ENCODE peak calls at places on chromosomes 12 and 14, in seven cellular contexts. One of them, this sample, is unnamed.

GRCh38 chr12:47832263-47832933 is 12.7 kb upstream of the HDAC7 start:
- DNase-seq in cardiac fibroblast: peak
- DNase-seq in MM.1S: no peak
- DNase-seq in stimulated activated CD8-positive, alpha-beta memory T cell treated with anti-CD3 and anti-CD28 coated beads, Interleukin-7, amount 100 ng/mL, for 4 hours: no peak
- DNase-seq in GM20000: peak
- DNase-seq in GM03348: no peak
- DNase-seq in cerebellar cortex: no peak
- DNase-seq in this sample: no peak

GRCh38 chr14:82905762-82906161 is 1372.1 kb upstream of the SEL1L start:
- DNase-seq in cardiac fibroblast: no peak
- DNase-seq in MM.1S: no peak
- DNase-seq in stimulated activated CD8-positive, alpha-beta memory T cell treated with anti-CD3 and anti-CD28 coated beads, Interleukin-7, amount 100 ng/mL, for 4 hours: no peak
- DNase-seq in GM20000: no peak
- DNase-seq in GM03348: no peak
- DNase-seq in cerebellar cortex: no peak
- DNase-seq in this sample: no peak

GRCh38 chr14:89221109-89221508 is 195.9 kb downstream of the FOXN3 start:
- DNase-seq in cardiac fibroblast: peak
- DNase-seq in MM.1S: no peak
- DNase-seq in stimulated activated CD8-positive, alpha-beta memory T cell treated with anti-CD3 and anti-CD28 coated beads, Interleukin-7, amount 100 ng/mL, for 4 hours: no peak
- DNase-seq in GM20000: no peak
- DNase-seq in GM03348: peak
- DNase-seq in cerebellar cortex: peak
- DNase-seq in this sample: no peak

GRCh38 chr12:116556964-116557706 is 2.0 kb upstream of the MAP1LC3B2 start:
- DNase-seq in cardiac fibroblast: no peak
- DNase-seq in MM.1S: no peak
- DNase-seq in stimulated activated CD8-positive, alpha-beta memory T cell treated with anti-CD3 and anti-CD28 coated beads, Interleukin-7, amount 100 ng/mL, for 4 hours: no peak
- DNase-seq in GM20000: no peak
- DNase-seq in GM03348: peak
- DNase-seq in cerebellar cortex: no peak
- DNase-seq in this sample: no peak

GRCh38 chr14:103136388-103137271 is 13.4 kb downstream of the TNFAIP2 start:
- DNase-seq in cardiac fibroblast: peak
- DNase-seq in MM.1S: no peak
- DNase-seq in stimulated activated CD8-positive, alpha-beta memory T cell treated with anti-CD3 and anti-CD28 coated beads, Interleukin-7, amount 100 ng/mL, for 4 hours: no peak
- DNase-seq in GM20000: no peak
- DNase-seq in GM03348: peak
- DNase-seq in cerebellar cortex: no peak
- DNase-seq in this sample: no peak

GRCh38 chr14:83874662-83875061 is 1655.3 kb upstream of the FLRT2 start:
- DNase-seq in cardiac fibroblast: no peak
- DNase-seq in MM.1S: no peak
- DNase-seq in stimulated activated CD8-positive, alpha-beta memory T cell treated with anti-CD3 and anti-CD28 coated beads, Interleukin-7, amount 100 ng/mL, for 4 hours: no peak
- DNase-seq in GM20000: no peak
- DNase-seq in GM03348: no peak
- DNase-seq in cerebellar cortex: no peak
- DNase-seq in this sample: no peak

GRCh38 chr12:27922591-27923139 is 49.9 kb downstream of the PTHLH start:
- DNase-seq in cardiac fibroblast: peak
- DNase-seq in MM.1S: no peak
- DNase-seq in stimulated activated CD8-positive, alpha-beta memory T cell treated with anti-CD3 and anti-CD28 coated beads, Interleukin-7, amount 100 ng/mL, for 4 hours: no peak
- DNase-seq in GM20000: no peak
- DNase-seq in GM03348: peak
- DNase-seq in cerebellar cortex: peak
- DNase-seq in this sample: no peak

GRCh38 chr12:1842183-1842904 is 22.0 kb downstream of the LRTM2 start:
- DNase-seq in cardiac fibroblast: no peak
- DNase-seq in MM.1S: no peak
- DNase-seq in stimulated activated CD8-positive, alpha-beta memory T cell treated with anti-CD3 and anti-CD28 coated beads, Interleukin-7, amount 100 ng/mL, for 4 hours: no peak
- DNase-seq in GM20000: no peak
- DNase-seq in GM03348: no peak
- DNase-seq in cerebellar cortex: no peak
- DNase-seq in this sample: peak

GRCh38 chr12:59388694-59389093 is 207.1 kb upstream of the SLC16A7 start:
- DNase-seq in cardiac fibroblast: no peak
- DNase-seq in MM.1S: no peak
- DNase-seq in stimulated activated CD8-positive, alpha-beta memory T cell treated with anti-CD3 and anti-CD28 coated beads, Interleukin-7, amount 100 ng/mL, for 4 hours: no peak
- DNase-seq in GM20000: no peak
- DNase-seq in GM03348: no peak
- DNase-seq in cerebellar cortex: no peak
- DNase-seq in this sample: no peak

GRCh38 chr14:92990456-92991430 is 67.8 kb downstream of the CHGA start:
- DNase-seq in cardiac fibroblast: no peak
- DNase-seq in MM.1S: no peak
- DNase-seq in stimulated activated CD8-positive, alpha-beta memory T cell treated with anti-CD3 and anti-CD28 coated beads, Interleukin-7, amount 100 ng/mL, for 4 hours: no peak
- DNase-seq in GM20000: no peak
- DNase-seq in GM03348: no peak
- DNase-seq in cerebellar cortex: no peak
- DNase-seq in this sample: no peak

GRCh38 chr12:56029666-56030293 is 8.9 kb downstream of the IKZF4 start:
- DNase-seq in cardiac fibroblast: peak
- DNase-seq in MM.1S: peak
- DNase-seq in stimulated activated CD8-positive, alpha-beta memory T cell treated with anti-CD3 and anti-CD28 coated beads, Interleukin-7, amount 100 ng/mL, for 4 hours: peak
- DNase-seq in GM20000: peak
- DNase-seq in GM03348: peak
- DNase-seq in cerebellar cortex: peak
- DNase-seq in this sample: no peak